ENCODE peak calls at places on chromosomes 3 and 15, in five cellular contexts. One of them, this sample, is unnamed.

GRCh38 chr15:73564255-73564654 is 68.9 kb downstream of the NPTN start:
- DNase-seq in T47D: no peak
- DNase-seq in astrocyte of the spinal cord: peak; percentile 65
- DNase-seq in stimulated activated CD8-positive, alpha-beta memory T cell treated with anti-CD3 and anti-CD28 coated beads, Interleukin-15, amount 100 ng/mL, for 1 hour: no peak
- DNase-seq in fibroblast of the conjunctiva: peak; percentile 5
- DNase-seq in this sample: no peak

GRCh38 chr15:47711654-47712053 is 5.7 kb upstream of the SEMA6D start:
- DNase-seq in fibroblast of the conjunctiva: no peak
- DNase-seq in astrocyte of the spinal cord: no peak
- DNase-seq in stimulated activated CD8-positive, alpha-beta memory T cell treated with anti-CD3 and anti-CD28 coated beads, Interleukin-15, amount 100 ng/mL, for 1 hour: no peak
- DNase-seq in T47D: peak; percentile 46
- DNase-seq in this sample: no peak

GRCh38 chr3:128496602-128497304 is 3.8 kb upstream of the GATA2 start:
- DNase-seq in fibroblast of the conjunctiva: no peak
- DNase-seq in astrocyte of the spinal cord: no peak
- DNase-seq in stimulated activated CD8-positive, alpha-beta memory T cell treated with anti-CD3 and anti-CD28 coated beads, Interleukin-15, amount 100 ng/mL, for 1 hour: no peak
- DNase-seq in T47D: no peak
- DNase-seq in this sample: no peak

GRCh38 chr15:60477991-60478632 is 830 bp downstream of the ICE2 start:
- DNase-seq in fibroblast of the conjunctiva: peak; percentile 6
- DNase-seq in astrocyte of the spinal cord: peak; percentile 50
- DNase-seq in T47D: peak; percentile 6
- DNase-seq in stimulated activated CD8-positive, alpha-beta memory T cell treated with anti-CD3 and anti-CD28 coated beads, Interleukin-15, amount 100 ng/mL, for 1 hour: no peak
- DNase-seq in this sample: no peak

GRCh38 chr15:72063186-72063585 is 54.8 kb downstream of the MYO9A start:
- DNase-seq in fibroblast of the conjunctiva: no peak
- DNase-seq in T47D: no peak
- DNase-seq in stimulated activated CD8-positive, alpha-beta memory T cell treated with anti-CD3 and anti-CD28 coated beads, Interleukin-15, amount 100 ng/mL, for 1 hour: no peak
- DNase-seq in astrocyte of the spinal cord: no peak
- DNase-seq in this sample: no peak

GRCh38 chr3:102225407-102226132 is 209.2 kb upstream of the ZPLD1 start:
- DNase-seq in astrocyte of the spinal cord: peak; percentile 82
- DNase-seq in fibroblast of the conjunctiva: peak; percentile 72
- DNase-seq in T47D: peak; percentile 83
- DNase-seq in stimulated activated CD8-positive, alpha-beta memory T cell treated with anti-CD3 and anti-CD28 coated beads, Interleukin-15, amount 100 ng/mL, for 1 hour: no peak
- DNase-seq in this sample: no peak

GRCh38 chr15:53009093-53009492 is 219.0 kb upstream of the ONECUT1 start:
- DNase-seq in fibroblast of the conjunctiva: no peak
- DNase-seq in stimulated activated CD8-positive, alpha-beta memory T cell treated with anti-CD3 and anti-CD28 coated beads, Interleukin-15, amount 100 ng/mL, for 1 hour: no peak
- DNase-seq in astrocyte of the spinal cord: no peak
- DNase-seq in T47D: no peak
- DNase-seq in this sample: no peak

GRCh38 chr15:52657338-52657737 is 21.9 kb downstream of the ATOSA start:
- DNase-seq in T47D: no peak
- DNase-seq in astrocyte of the spinal cord: peak; percentile 90
- DNase-seq in stimulated activated CD8-positive, alpha-beta memory T cell treated with anti-CD3 and anti-CD28 coated beads, Interleukin-15, amount 100 ng/mL, for 1 hour: no peak
- DNase-seq in fibroblast of the conjunctiva: peak; percentile 60
- DNase-seq in this sample: no peak